ENCODE peak calls at places on chromosomes 5 and 9, in eight cellular contexts. F is lung, W is tibial artery, I is thyroid gland, C is SK-N-SH, R is uterus, X is PC-3, J is PC-9. Q is an unnamed sample.
A peak's percentile ranks its signal among the peaks of the same experiment; 100 is the strongest.

GRCh38 chr9:92837191-92837590 is 40.6 kb downstream of the ZNF484 start:
- DNase-seq in F (no peak), R (no peak), I (no peak), W (no peak), X (no peak), C (no peak), J (no peak), Q (no peak)

GRCh38 chr5:2163940-2164490 is 281.3 kb upstream of the IRX4 start:
- DNase-seq in F (no peak), X (no peak), R (no peak), C (no peak), W (no peak), I (no peak), J (no peak), Q (peak; percentile 41)

GRCh38 chr9:22622823-22623222 is 176.2 kb downstream of the DMRTA1 start:
- DNase-seq in F (no peak), R (no peak), I (no peak), J (no peak), X (no peak), C (no peak), W (no peak), Q (no peak)

GRCh38 chr9:134297082-134297415 is 29.2 kb upstream of the RXRA start:
- DNase-seq in J (no peak), R (no peak), W (no peak), I (no peak), F (no peak), C (no peak), X (no peak), Q (no peak)

GRCh38 chr9:86767373-86767772 is 179.9 kb downstream of the GAS1 start:
- DNase-seq in W (no peak), C (no peak), R (no peak), X (no peak), F (no peak), I (no peak), J (peak; percentile 75), Q (no peak)

GRCh38 chr9:4334439-4334838 is 34.6 kb upstream of the GLIS3 start:
- DNase-seq in X (peak; percentile 58), I (peak; percentile 95), C (no peak), W (no peak), F (peak; percentile 83), J (peak; percentile 94), R (no peak), Q (peak; percentile 63)

GRCh38 chr9:119185298-119185697 is 183.9 kb downstream of the BRINP1 start:
- DNase-seq in I (no peak), F (no peak), X (no peak), C (no peak), W (no peak), J (no peak), R (no peak), Q (no peak)

GRCh38 chr5:165630211-165630866 is 2124.9 kb downstream of the MAT2B start:
- DNase-seq in I (peak; percentile 25), F (no peak), C (peak; percentile 69), X (peak; percentile 59), R (no peak), W (no peak), J (no peak), Q (peak; percentile 55)

GRCh38 chr5:115100556-115100955 is 69.2 kb downstream of the TRIM36 start:
- DNase-seq in X (peak; percentile 42), R (no peak), C (no peak), F (no peak), J (no peak), W (no peak), I (no peak), Q (no peak)

GRCh38 chr5:135308752-135309151 is 90.3 kb downstream of the MACROH2A1 start:
- DNase-seq in R (no peak), I (no peak), F (peak; percentile 7), J (no peak), W (no peak), C (no peak), X (peak; percentile 73), Q (no peak)
- H3K4me1 ChIP-seq in R (no peaks in the 10 kb centered on the region), I (no peaks in the 10 kb centered on the region), F (no peaks in the 10 kb centered on the region), J (peaks cover 8% of the 10 kb centered on the region), W (no peaks in the 10 kb centered on the region), C (peaks cover 3% of the 10 kb centered on the region), X (peaks cover 35% of the 10 kb centered on the region), Q (peaks cover 4% of the 10 kb centered on the region)

DNA sequence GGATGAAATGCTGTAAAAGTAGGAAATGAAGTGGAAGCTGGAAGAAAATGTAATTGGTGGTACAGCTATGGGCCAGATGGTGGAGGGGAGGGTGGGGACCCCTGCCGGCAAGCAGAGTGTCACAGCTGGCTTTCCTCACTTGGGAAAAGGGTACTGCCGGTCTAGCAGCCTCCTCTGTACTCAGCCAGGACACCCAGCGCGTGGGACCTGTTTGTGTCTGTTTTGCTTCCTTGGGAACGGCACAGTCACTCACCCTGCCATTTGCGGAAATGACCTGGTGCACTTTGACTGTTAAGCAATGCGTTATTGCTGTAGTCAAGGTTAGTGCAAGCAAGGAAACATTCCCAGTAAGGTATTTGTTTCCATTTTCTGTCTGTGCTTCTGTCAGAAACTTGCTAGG is 10.1 kb downstream of the TMEM252 start:
- DNase-seq in I (peak; percentile 13), C (peak; percentile 5), X (no peak), W (peak; percentile 90), J (peak; percentile 50), R (peak; percentile 55), F (peak; percentile 74), Q (peak; percentile 84)
- TF ChIP-seq CTCF in I (no peak), C (no peak), X (no peak), W (peak; percentile 6), J (no peak), R (no peak), F (no peak), Q (peak; percentile 31)

GRCh38 chr5:27524515-27524914 is 486.1 kb upstream of the CDH9 start:
- DNase-seq in I (no peak), R (no peak), W (no peak), F (no peak), X (no peak), J (no peak), C (no peak), Q (no peak)
- H3K4me3 ChIP-seq in I (no peak overlapping the region), R (no peak overlapping the region), W (no peak overlapping the region), F (no peak overlapping the region), X (no peak overlapping the region), J (no peak overlapping the region), C (no peak overlapping the region), Q (no peak overlapping the region)

GRCh38 chr9:113593682-113594281 is 130.3 kb downstream of the RGS3 start:
- DNase-seq in W (peak; percentile 99), J (no peak), F (peak; percentile 79), I (peak; percentile 93), X (peak; percentile 52), R (peak; percentile 93), C (peak; percentile 94), Q (peak; percentile 92)
- H3K4me1 ChIP-seq in W (no peaks in the 10 kb centered on the region), J (no peaks in the 10 kb centered on the region), F (peaks cover 32% of the 10 kb centered on the region), I (peaks cover 38% of the 10 kb centered on the region), X (no peaks in the 10 kb centered on the region), R (peaks cover 5% of the 10 kb centered on the region), C (peaks cover 31% of the 10 kb centered on the region), Q (no peaks in the 10 kb centered on the region)

GRCh38 chr5:141814064-141814982 is 63.9 kb downstream of the PCDH1 start:
- DNase-seq in W (no peak), I (peak; percentile 53), J (no peak), R (peak; percentile 48), C (peak; percentile 87), X (peak; percentile 64), F (peak; percentile 54), Q (peak; percentile 67)
- TF ChIP-seq CTCF in W (peak; percentile 14), I (peak; percentile 53), J (peak; percentile 70), R (peak; percentile 37), C (peak; percentile 68), X (peak; percentile 71), F (no peak), Q (peak; percentile 41)

DNA sequence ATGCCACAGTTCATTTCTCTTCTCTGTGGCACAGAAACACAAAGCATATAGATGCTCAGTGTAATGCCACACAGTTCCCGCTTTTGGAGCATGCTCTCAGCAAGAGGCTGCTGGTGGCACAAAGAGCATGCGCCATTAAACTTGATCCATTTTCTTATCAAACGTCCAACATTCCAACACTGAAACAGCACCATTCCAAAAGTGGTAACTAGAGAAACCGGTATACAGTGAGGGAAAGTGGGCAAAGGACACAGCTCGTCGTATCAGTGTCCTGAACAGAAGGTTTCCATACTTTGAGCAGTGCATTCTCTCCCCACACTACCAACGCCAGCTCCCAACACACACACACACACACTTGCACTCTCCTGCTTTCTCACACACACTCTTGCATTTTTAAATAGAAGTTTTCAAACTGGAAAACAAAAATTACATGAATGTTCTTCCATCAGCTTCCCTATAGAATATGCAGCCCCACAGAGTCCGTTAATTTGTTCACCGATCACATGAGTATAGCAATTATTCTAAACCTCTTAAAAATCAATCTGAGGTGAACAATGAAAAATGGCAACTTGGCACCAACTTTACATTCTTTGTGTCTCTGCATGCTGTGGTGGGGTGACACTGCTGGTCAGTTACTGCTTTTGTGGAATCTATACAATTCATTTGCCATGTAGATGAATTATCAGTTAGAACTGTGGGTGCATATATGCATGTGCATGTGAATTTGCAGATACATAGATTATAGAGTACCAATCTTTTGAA is 5.8 kb downstream of the NFIB start:
- DNase-seq in J (no peak), I (no peak), R (no peak), W (no peak), C (no peak), X (no peak), F (no peak), Q (no peak)
- H3K4me3 ChIP-seq in J (no peak overlapping the region), I (no peak overlapping the region), R (no peak overlapping the region), W (peak overlapping the region; percentile 96), C (no peak overlapping the region), X (no peak overlapping the region), F (peak overlapping the region; percentile 8), Q (no peak overlapping the region)

GRCh38 chr9:128885798-128886197 is 3.9 kb downstream of the LRRC8A start:
- DNase-seq in X (no peak), R (no peak), C (no peak), W (no peak), J (no peak), F (no peak), I (no peak), Q (no peak)

GRCh38 chr9:128887914-128888350 is 6.0 kb downstream of the LRRC8A start:
- DNase-seq in W (no peak), X (no peak), J (no peak), I (no peak), C (no peak), F (no peak), R (no peak), Q (no peak)

GRCh38 chr9:128887049-128887448 is 5.1 kb downstream of the LRRC8A start:
- DNase-seq in I (no peak), F (no peak), W (no peak), C (no peak), X (no peak), J (no peak), R (no peak), Q (no peak)

GRCh38 chr9:128885376-128885775 is 3.4 kb downstream of the LRRC8A start:
- DNase-seq in I (no peak), W (no peak), X (no peak), F (no peak), R (no peak), J (no peak), C (no peak), Q (no peak)

GRCh38 chr9:128886211-128886826 is 4.4 kb downstream of the LRRC8A start:
- DNase-seq in F (no peak), I (no peak), R (no peak), W (no peak), X (no peak), C (no peak), J (no peak), Q (no peak)
- H3K4me1 ChIP-seq in F (peaks cover 25% of the 10 kb centered on the region), I (peaks cover 33% of the 10 kb centered on the region), R (peaks cover 39% of the 10 kb centered on the region), W (peaks cover under 1% of the 10 kb centered on the region), X (peaks cover 22% of the 10 kb centered on the region), C (peaks cover 13% of the 10 kb centered on the region), J (peaks cover 14% of the 10 kb centered on the region), Q (no peaks in the 10 kb centered on the region)